ENCODE peak calls at places on chromosomes 12 and 14, in eight cellular contexts. N is amniotic epithelial cell; L is CD8-positive, alpha-beta T cell; Y is DMS153; I is non-pigmented ciliary epithelial cell; S is mucosa of gallbladder; C is activated T-helper 2 cell treated with anti-CD3 and anti-CD28 coated beads, Interferon-gamma antibody, Interleukin-2, Interleukin-4, amounts not matched to agents 10 μg/mL and 5 μg/mL and 100 μg/mL, durations not matched to agents 14 hours and 24 hours and 36 hours; X is HEK293T. R is an unnamed sample.

GRCh38 chr12:9760699-9761406 is at the start of gene CD69:
- DNase-seq in S (peak; percentile 61), L (peak; percentile 62), X (no peak), I (no peak), Y (no peak), C (peak; percentile 83), N (peak; percentile 16), R (no peak)

GRCh38 chr12:51505363-51505762 is 80.7 kb downstream of the SLC4A8 start:
- DNase-seq in I (no peak), X (no peak), L (no peak), C (no peak), Y (no peak), N (no peak), S (no peak), R (no peak)

GRCh38 chr12:32399045-32399372 is 349 bp upstream of the FGD4 start:
- DNase-seq in N (no peak), I (no peak), X (no peak), L (no peak), Y (no peak), S (no peak), C (no peak), R (no peak)

GRCh38 chr12:8829128-8829524 is 6.7 kb downstream of the A2ML1 start:
- DNase-seq in N (no peak), S (no peak), L (no peak), X (no peak), C (no peak), Y (no peak), I (no peak), R (no peak)

GRCh38 chr12:6699989-6700645 is 498 bp downstream of the PIANP start:
- DNase-seq in N (no peak), C (no peak), S (no peak), Y (no peak), X (no peak), L (no peak), I (no peak), R (no peak)

GRCh38 chr12:27542628-27543027 is 18.6 kb downstream of the PPFIBP1 start:
- DNase-seq in I (peak; percentile 98), L (no peak), C (no peak), N (peak; percentile 97), X (no peak), Y (no peak), S (no peak), R (no peak)

GRCh38 chr14:32808574-32809098 is 130.0 kb upstream of the NPAS3 start:
- DNase-seq in X (no peak), I (no peak), L (no peak), Y (peak; percentile 61), S (no peak), C (no peak), N (no peak), R (no peak)

GRCh38 chr14:76324133-76324532 is 51.8 kb upstream of the ESRRB start:
- DNase-seq in X (no peak), I (no peak), Y (no peak), L (no peak), C (no peak), S (no peak), N (no peak), R (no peak)

GRCh38 chr12:92463171-92463570 is 239.6 kb upstream of the PLEKHG7 start:
- DNase-seq in I (no peak), N (no peak), L (no peak), Y (no peak), X (no peak), S (no peak), C (no peak), R (no peak)

GRCh38 chr12:69987453-69988102 is 162.6 kb downstream of the MYRFL start:
- DNase-seq in L (no peak), N (peak; percentile 99), Y (no peak), C (no peak), I (peak; percentile 89), S (peak; percentile 80), X (no peak), R (peak; percentile 84)

GRCh38 chr14:68380304-68380840 is 412.5 kb downstream of the ZFP36L1 start:
- DNase-seq in Y (no peak), I (no peak), S (no peak), L (no peak), N (no peak), C (no peak), X (no peak), R (no peak)

GRCh38 chr12:124809878-124810277 is 53.8 kb downstream of the SCARB1 start:
- DNase-seq in C (no peak), N (no peak), I (no peak), L (no peak), X (no peak), Y (no peak), S (no peak), R (no peak)

GRCh38 chr12:89208661-89209096 is 143.6 kb downstream of the DUSP6 start:
- DNase-seq in I (no peak), L (no peak), N (peak; percentile 50), S (no peak), C (no peak), X (no peak), Y (no peak), R (no peak)

GRCh38 chr12:130911193-130911592 is 39.3 kb downstream of the RAN start:
- DNase-seq in Y (no peak), C (no peak), L (no peak), N (no peak), S (no peak), I (no peak), X (no peak), R (no peak)

GRCh38 chr14:63542231-63542999 is 762 bp downstream of the PPP2R5E start:
- DNase-seq in N (no peak), C (peak; percentile 9), L (no peak), Y (no peak), I (no peak), S (no peak), X (peak; percentile 14), R (no peak)

GRCh38 chr14:64510825-64511679 is 6.5 kb downstream of the ZBTB1 start:
- DNase-seq in Y (peak; percentile 14), C (peak; percentile 51), X (peak; percentile 52), I (no peak), N (peak; percentile 64), S (peak; percentile 78), L (peak; percentile 25), R (peak; percentile 56)

GRCh38 chr14:105738638-105739037 is 212.3 kb downstream of the TMEM121 start:
- DNase-seq in X (no peak), L (no peak), I (no peak), S (no peak), C (no peak), Y (no peak), N (no peak), R (no peak)